ENCODE peak calls at places on chromosomes 13 and 19, in seven cellular contexts. D is progenitor cell of endocrine pancreas; C is stimulated activated CD4-positive, alpha-beta T cell treated with anti-CD3 and anti-CD28 coated beads, Interleukin-4, amount 100 ng/mL, for 24 hours; J is AG09319; O is A549; F is NCI-H1105 treated with DMSO at 0.1 percent for 48 hours; Q is cardiac muscle cell. B is an unnamed sample.

GRCh38 chr19:5228490-5228889 is 112.1 kb downstream of the PTPRS start:
- DNase-seq in D (no peak), C (no peak), J (no peak), O (no peak), F (no peak), Q (no peak), B (no peak)

GRCh38 chr19:46901701-46902401 is 41.1 kb downstream of the ARHGAP35 start:
- DNase-seq in D (no peak), C (no peak), J (no peak), O (no peak), F (no peak), Q (no peak), B (no peak)

GRCh38 chr19:7857727-7858701 is 16.2 kb downstream of the PRR36 start:
- DNase-seq in D (no peak), C (no peak), J (no peak), O (no peak), F (peak), Q (peak), B (peak)

GRCh38 chr19:7505682-7506384 is 10.1 kb upstream of the ZNF358 start:
- DNase-seq in D (no peak), C (no peak), J (no peak), O (peak), F (no peak), Q (peak), B (no peak)

GRCh38 chr13:42970824-42971669 is 21.0 kb downstream of the EPSTI1 start:
- DNase-seq in D (no peak), C (peak), J (no peak), O (peak), F (peak), Q (peak), B (no peak)

GRCh38 chr19:29091127-29091526 is 121.8 kb downstream of the UQCRFS1 start:
- DNase-seq in D (no peak), C (no peak), J (no peak), O (no peak), F (no peak), Q (no peak), B (no peak)

GRCh38 chr19:51116736-51117135 is 8.0 kb upstream of the SIGLEC9 start:
- DNase-seq in D (no peak), C (no peak), J (no peak), O (no peak), F (no peak), Q (no peak), B (no peak)

GRCh38 chr13:23477096-23477495 is 43.6 kb upstream of the SACS start:
- DNase-seq in D (no peak), C (no peak), J (no peak), O (no peak), F (no peak), Q (no peak), B (no peak)

GRCh38 chr13:113406321-113407102 is 42.6 kb upstream of the GRTP1 start:
- DNase-seq in D (no peak), C (no peak), J (no peak), O (no peak), F (no peak), Q (no peak), B (no peak)

GRCh38 chr19:17703823-17704463 is 15.3 kb upstream of the MAP1S start:
- DNase-seq in D (no peak), C (peak), J (no peak), O (peak), F (no peak), Q (peak), B (no peak)

GRCh38 chr19:40800339-40800996 is 1.5 kb downstream of the EGLN2 start:
- DNase-seq in D (no peak), C (no peak), J (no peak), O (no peak), F (no peak), Q (no peak), B (no peak)

GRCh38 chr19:41540041-41540695 is 35.8 kb upstream of the CEACAM21 start:
- DNase-seq in D (no peak), C (no peak), J (no peak), O (no peak), F (no peak), Q (no peak), B (no peak)